ENCODE peak calls at places on chromosomes 5 and 9, in seven cellular contexts. One of them, this sample, is unnamed.

GRCh38 chr9:85599540-85600140 is 142.1 kb downstream of the AGTPBP1 start:
- DNase-seq in CD8-positive, alpha-beta T cell: no peak
- DNase-seq in GM23338: no peak
- DNase-seq in IMR-90: peak
- DNase-seq in lower leg skin: no peak
- DNase-seq in AG04450: no peak
- DNase-seq in fibroblast of lung: peak
- DNase-seq in this sample: no peak

GRCh38 chr9:3698531-3698930 is 172.7 kb upstream of the RFX3 start:
- DNase-seq in CD8-positive, alpha-beta T cell: no peak
- DNase-seq in GM23338: no peak
- DNase-seq in IMR-90: no peak
- DNase-seq in AG04450: no peak
- DNase-seq in lower leg skin: no peak
- DNase-seq in fibroblast of lung: no peak
- DNase-seq in this sample: no peak

GRCh38 chr5:36537729-36538128 is 68.7 kb upstream of the SLC1A3 start:
- DNase-seq in lower leg skin: no peak
- DNase-seq in IMR-90: no peak
- DNase-seq in GM23338: no peak
- DNase-seq in AG04450: no peak
- DNase-seq in fibroblast of lung: no peak
- DNase-seq in CD8-positive, alpha-beta T cell: no peak
- DNase-seq in this sample: no peak

GRCh38 chr5:95925345-95925744 is 36.3 kb downstream of the ELL2 start:
- DNase-seq in AG04450: no peak
- DNase-seq in fibroblast of lung: no peak
- DNase-seq in lower leg skin: no peak
- DNase-seq in IMR-90: no peak
- DNase-seq in GM23338: no peak
- DNase-seq in CD8-positive, alpha-beta T cell: no peak
- DNase-seq in this sample: no peak

GRCh38 chr9:98057095-98057799 is 715 bp downstream of the NANS start:
- DNase-seq in AG04450: no peak
- DNase-seq in IMR-90: peak
- DNase-seq in fibroblast of lung: peak
- DNase-seq in CD8-positive, alpha-beta T cell: no peak
- DNase-seq in GM23338: peak
- DNase-seq in lower leg skin: peak
- DNase-seq in this sample: no peak

GRCh38 chr5:36640949-36641348 is 34.5 kb downstream of the SLC1A3 start:
- DNase-seq in CD8-positive, alpha-beta T cell: no peak
- DNase-seq in IMR-90: no peak
- DNase-seq in AG04450: no peak
- DNase-seq in lower leg skin: no peak
- DNase-seq in fibroblast of lung: no peak
- DNase-seq in GM23338: no peak
- DNase-seq in this sample: no peak

GRCh38 chr9:2477755-2478154 is 143.8 kb upstream of the VLDLR start:
- DNase-seq in CD8-positive, alpha-beta T cell: no peak
- DNase-seq in lower leg skin: no peak
- DNase-seq in fibroblast of lung: no peak
- DNase-seq in IMR-90: peak
- DNase-seq in AG04450: no peak
- DNase-seq in GM23338: no peak
- DNase-seq in this sample: no peak

GRCh38 chr9:115170674-115171073 is 52.7 kb upstream of the TNC start:
- DNase-seq in lower leg skin: peak
- DNase-seq in GM23338: no peak
- DNase-seq in IMR-90: peak
- DNase-seq in CD8-positive, alpha-beta T cell: no peak
- DNase-seq in fibroblast of lung: peak
- DNase-seq in AG04450: no peak
- DNase-seq in this sample: peak

GRCh38 chr5:170306381-170306790 is 8.8 kb upstream of the LCP2 start:
- DNase-seq in fibroblast of lung: peak
- DNase-seq in lower leg skin: no peak
- DNase-seq in AG04450: no peak
- DNase-seq in IMR-90: peak
- DNase-seq in CD8-positive, alpha-beta T cell: no peak
- DNase-seq in GM23338: no peak
- DNase-seq in this sample: no peak

GRCh38 chr9:34375901-34376595 is 650 bp downstream of the MYORG start:
- DNase-seq in fibroblast of lung: peak
- DNase-seq in lower leg skin: no peak
- DNase-seq in CD8-positive, alpha-beta T cell: peak
- DNase-seq in IMR-90: no peak
- DNase-seq in GM23338: peak
- DNase-seq in AG04450: no peak
- DNase-seq in this sample: no peak

GRCh38 chr9:121637441-121638222 is 13.8 kb upstream of the DAB2IP start:
- DNase-seq in CD8-positive, alpha-beta T cell: no peak
- DNase-seq in lower leg skin: no peak
- DNase-seq in IMR-90: peak
- DNase-seq in fibroblast of lung: peak
- DNase-seq in AG04450: peak
- DNase-seq in GM23338: no peak
- DNase-seq in this sample: no peak

GRCh38 chr5:95891499-95891898 is 69.0 kb upstream of the GLRX start:
- DNase-seq in GM23338: no peak
- DNase-seq in AG04450: no peak
- DNase-seq in CD8-positive, alpha-beta T cell: no peak
- DNase-seq in lower leg skin: no peak
- DNase-seq in fibroblast of lung: no peak
- DNase-seq in IMR-90: no peak
- DNase-seq in this sample: no peak

GRCh38 chr5:132344775-132345514 is 24.6 kb upstream of the SLC22A5 start:
- DNase-seq in CD8-positive, alpha-beta T cell: no peak
- DNase-seq in AG04450: no peak
- DNase-seq in fibroblast of lung: no peak
- DNase-seq in IMR-90: no peak
- DNase-seq in lower leg skin: no peak
- DNase-seq in GM23338: no peak
- DNase-seq in this sample: no peak

GRCh38 chr5:78731884-78732283 is 83.3 kb upstream of the LHFPL2 start:
- DNase-seq in lower leg skin: no peak
- DNase-seq in CD8-positive, alpha-beta T cell: no peak
- DNase-seq in fibroblast of lung: peak
- DNase-seq in GM23338: no peak
- DNase-seq in IMR-90: peak
- DNase-seq in AG04450: no peak
- DNase-seq in this sample: no peak

GRCh38 chr9:85046475-85046874 is 376.9 kb downstream of the NTRK2 start:
- DNase-seq in CD8-positive, alpha-beta T cell: no peak
- DNase-seq in fibroblast of lung: no peak
- DNase-seq in AG04450: no peak
- DNase-seq in lower leg skin: no peak
- DNase-seq in GM23338: no peak
- DNase-seq in IMR-90: no peak
- DNase-seq in this sample: no peak

GRCh38 chr9:112820886-112821285 is 69.8 kb downstream of the SLC46A2 start:
- DNase-seq in IMR-90: peak
- DNase-seq in lower leg skin: no peak
- DNase-seq in GM23338: no peak
- DNase-seq in AG04450: peak
- DNase-seq in CD8-positive, alpha-beta T cell: no peak
- DNase-seq in fibroblast of lung: peak
- DNase-seq in this sample: no peak

GRCh38 chr5:11322133-11322532 is 561.1 kb upstream of the DAP start:
- DNase-seq in IMR-90: no peak
- DNase-seq in fibroblast of lung: peak
- DNase-seq in lower leg skin: no peak
- DNase-seq in CD8-positive, alpha-beta T cell: no peak
- DNase-seq in GM23338: no peak
- DNase-seq in AG04450: no peak
- DNase-seq in this sample: no peak

GRCh38 chr5:120604898-120605297 is 140.8 kb downstream of the PRR16 start:
- DNase-seq in lower leg skin: no peak
- DNase-seq in fibroblast of lung: peak
- DNase-seq in GM23338: no peak
- DNase-seq in IMR-90: peak
- DNase-seq in AG04450: peak
- DNase-seq in CD8-positive, alpha-beta T cell: no peak
- DNase-seq in this sample: peak

DNA sequence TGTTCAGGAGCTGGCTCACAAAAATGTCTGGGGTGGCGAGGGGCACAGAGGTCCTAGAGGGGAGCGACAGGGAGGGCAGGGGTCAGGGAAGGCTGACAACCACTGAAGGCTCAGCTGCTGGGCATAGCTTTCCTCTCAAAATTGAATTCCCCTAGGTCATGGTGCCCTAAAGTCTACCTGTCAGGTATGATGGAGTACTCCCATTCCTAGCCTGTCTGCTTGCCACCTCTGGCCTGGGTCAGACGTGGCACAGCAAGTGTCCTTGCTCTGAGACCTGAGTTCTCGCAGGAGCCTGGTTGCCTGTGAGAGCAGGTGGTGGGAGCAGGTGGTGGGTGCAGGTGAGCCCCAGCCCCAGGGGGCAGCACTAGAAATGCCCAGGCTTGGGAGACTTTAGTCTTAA is 175.4 kb downstream of the PJA2 start:
- DNase-seq in CD8-positive, alpha-beta T cell: no peak
- DNase-seq in fibroblast of lung: no peak
- DNase-seq in lower leg skin: no peak
- DNase-seq in AG04450: no peak
- DNase-seq in GM23338: no peak
- DNase-seq in IMR-90: no peak
- DNase-seq in this sample: no peak
- H3K4me3 ChIP-seq in CD8-positive, alpha-beta T cell: no peak
- H3K4me3 ChIP-seq in fibroblast of lung: no peak
- H3K4me3 ChIP-seq in lower leg skin: no peak
- H3K4me3 ChIP-seq in AG04450: no peak
- H3K4me3 ChIP-seq in GM23338: no peak
- H3K4me3 ChIP-seq in IMR-90: no peak
- H3K4me3 ChIP-seq in this sample: no peak

DNA sequence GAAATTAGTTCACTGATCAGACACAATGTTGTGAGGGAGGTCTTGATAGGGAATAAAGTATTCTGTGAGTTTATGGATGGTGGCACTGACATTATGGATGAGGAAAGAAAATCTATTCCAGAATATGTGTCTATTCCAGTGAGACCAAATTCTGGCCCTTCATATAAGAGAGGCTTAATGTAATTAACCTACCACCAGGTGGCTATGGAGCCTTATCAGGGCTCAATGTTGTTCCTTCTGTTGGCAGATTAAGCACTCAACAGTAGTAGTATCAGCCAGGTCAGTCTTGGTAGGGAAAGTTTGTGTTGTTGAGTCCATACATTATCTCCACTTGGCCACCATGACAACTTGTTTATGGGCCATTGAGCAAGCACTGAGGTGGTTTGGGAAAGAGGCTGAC is 41.7 kb upstream of the BARX1 start:
- DNase-seq in IMR-90: no peak
- DNase-seq in fibroblast of lung: no peak
- DNase-seq in lower leg skin: no peak
- DNase-seq in AG04450: no peak
- DNase-seq in GM23338: peak
- DNase-seq in CD8-positive, alpha-beta T cell: no peak
- DNase-seq in this sample: no peak
- TF ChIP-seq CTCF in IMR-90: no peak
- TF ChIP-seq CTCF in fibroblast of lung: no peak
- TF ChIP-seq CTCF in lower leg skin: no peak
- TF ChIP-seq CTCF in AG04450: no peak
- TF ChIP-seq CTCF in GM23338: peak
- TF ChIP-seq CTCF in CD8-positive, alpha-beta T cell: no peak
- TF ChIP-seq CTCF in this sample: no peak

GRCh38 chr5:603081-603998 is 8.8 kb upstream of the CEP72 start:
- DNase-seq in CD8-positive, alpha-beta T cell: no peak
- DNase-seq in GM23338: no peak
- DNase-seq in fibroblast of lung: no peak
- DNase-seq in lower leg skin: no peak
- DNase-seq in IMR-90: no peak
- DNase-seq in AG04450: no peak
- DNase-seq in this sample: no peak

GRCh38 chr5:602466-603035 is 9.6 kb upstream of the CEP72 start:
- DNase-seq in lower leg skin: no peak
- DNase-seq in AG04450: no peak
- DNase-seq in IMR-90: no peak
- DNase-seq in fibroblast of lung: no peak
- DNase-seq in GM23338: no peak
- DNase-seq in CD8-positive, alpha-beta T cell: no peak
- DNase-seq in this sample: no peak

GRCh38 chr5:601771-602465 is 10.2 kb upstream of the CEP72 start:
- DNase-seq in CD8-positive, alpha-beta T cell: no peak
- DNase-seq in IMR-90: no peak
- DNase-seq in fibroblast of lung: no peak
- DNase-seq in AG04450: no peak
- DNase-seq in GM23338: no peak
- DNase-seq in lower leg skin: no peak
- DNase-seq in this sample: no peak

GRCh38 chr5:598564-598890 is 13.6 kb upstream of the CEP72 start:
- DNase-seq in AG04450: no peak
- DNase-seq in GM23338: no peak
- DNase-seq in lower leg skin: no peak
- DNase-seq in fibroblast of lung: no peak
- DNase-seq in IMR-90: no peak
- DNase-seq in CD8-positive, alpha-beta T cell: no peak
- DNase-seq in this sample: no peak

DNA sequence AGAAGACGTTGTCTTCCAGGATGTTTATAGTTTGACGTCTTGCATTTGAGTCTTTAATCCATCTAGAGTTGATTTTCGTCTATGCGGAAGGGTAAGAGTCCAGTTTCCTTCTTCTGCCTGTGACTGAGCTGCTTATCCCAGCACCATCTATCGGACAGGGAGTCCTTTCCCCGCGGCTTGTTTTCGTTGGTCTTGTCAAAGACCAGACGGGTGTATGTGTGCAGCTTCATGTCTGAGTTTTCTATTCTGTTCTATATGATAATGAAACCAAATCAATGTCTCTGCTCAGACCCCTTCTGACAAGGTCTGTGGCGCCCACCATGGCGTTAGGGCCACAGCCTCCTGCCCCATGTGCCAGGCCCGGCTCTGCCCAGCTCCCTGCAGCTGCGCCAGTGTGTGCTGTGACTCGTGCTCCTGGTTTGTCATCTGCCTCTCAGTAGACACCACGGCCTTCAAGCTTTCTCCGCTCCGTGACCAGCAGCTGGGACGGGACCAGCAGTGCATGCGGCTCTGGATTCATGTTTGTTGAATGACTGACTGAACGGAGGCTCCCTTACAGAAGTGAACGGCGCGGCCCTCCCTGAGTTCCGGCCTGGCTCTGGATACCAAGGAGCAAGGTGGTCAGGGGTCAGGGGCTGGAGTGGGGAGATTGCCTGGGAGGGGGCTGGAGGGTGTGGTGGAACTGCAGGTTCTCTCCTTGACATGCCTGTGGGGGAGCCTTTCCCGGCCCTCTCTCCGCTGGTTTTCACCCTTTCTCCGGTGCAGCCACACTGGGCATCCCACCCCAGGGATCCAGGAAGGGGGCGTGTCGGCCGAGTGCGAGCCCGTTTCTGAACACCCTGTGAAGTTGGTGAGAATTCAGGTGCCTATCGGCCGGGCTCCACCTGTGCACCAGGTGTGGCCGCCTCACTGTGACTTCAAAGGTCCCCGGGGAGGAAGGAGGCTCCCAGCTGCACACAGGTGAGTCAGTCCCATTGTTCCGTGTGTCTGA is 11.3 kb upstream of the CEP72 start:
- DNase-seq in CD8-positive, alpha-beta T cell: no peak
- DNase-seq in IMR-90: no peak
- DNase-seq in lower leg skin: no peak
- DNase-seq in GM23338: no peak
- DNase-seq in fibroblast of lung: no peak
- DNase-seq in AG04450: no peak
- DNase-seq in this sample: no peak
- H3K4me3 ChIP-seq in CD8-positive, alpha-beta T cell: no peak
- H3K4me3 ChIP-seq in IMR-90: no peak
- H3K4me3 ChIP-seq in lower leg skin: no peak
- H3K4me3 ChIP-seq in GM23338: no peak
- H3K4me3 ChIP-seq in fibroblast of lung: no peak
- H3K4me3 ChIP-seq in AG04450: no peak
- H3K4me3 ChIP-seq in this sample: no peak

GRCh38 chr5:149628846-149629388 is 47.6 kb downstream of the ARHGEF37 start:
- DNase-seq in GM23338: no peak
- DNase-seq in CD8-positive, alpha-beta T cell: no peak
- DNase-seq in AG04450: no peak
- DNase-seq in IMR-90: no peak
- DNase-seq in fibroblast of lung: no peak
- DNase-seq in lower leg skin: no peak
- DNase-seq in this sample: no peak
- TF ChIP-seq CTCF in GM23338: no peak
- TF ChIP-seq CTCF in CD8-positive, alpha-beta T cell: no peak
- TF ChIP-seq CTCF in AG04450: no peak
- TF ChIP-seq CTCF in IMR-90: no peak
- TF ChIP-seq CTCF in fibroblast of lung: no peak
- TF ChIP-seq CTCF in lower leg skin: no peak
- TF ChIP-seq CTCF in this sample: no peak

This sample was measured in HFF-Myc.